ENCODE peak calls at places on chromosomes 7 and 10, in eight cellular contexts. One of them, this sample, is unnamed.
A peak's percentile ranks its signal among the peaks of the same experiment; 100 is the strongest.

GRCh38 chr7:46131916-46132795 is 211.1 kb upstream of the IGFBP3 start:
- DNase-seq in psoas muscle: no peak
- DNase-seq in PC-3: no peak
- DNase-seq in fibroblast of lung: no peak
- DNase-seq in body of pancreas: no peak
- DNase-seq in colonic mucosa: no peak
- DNase-seq in left ventricle myocardium inferior: no peak
- DNase-seq in HCT116: no peak
- DNase-seq in this sample: no peak

GRCh38 chr7:144019457-144019856 is 19.3 kb downstream of the OR6B1 start:
- DNase-seq in body of pancreas: peak; percentile 10
- DNase-seq in left ventricle myocardium inferior: no peak
- DNase-seq in psoas muscle: no peak
- DNase-seq in fibroblast of lung: peak; percentile 87
- DNase-seq in colonic mucosa: no peak
- DNase-seq in PC-3: peak; percentile 67
- DNase-seq in HCT116: no peak
- DNase-seq in this sample: peak; percentile 77

GRCh38 chr10:5411941-5412276 is 448 bp upstream of the NET1 start:
- DNase-seq in colonic mucosa: no peak
- DNase-seq in HCT116: no peak
- DNase-seq in psoas muscle: no peak
- DNase-seq in body of pancreas: no peak
- DNase-seq in left ventricle myocardium inferior: no peak
- DNase-seq in fibroblast of lung: no peak
- DNase-seq in PC-3: no peak
- DNase-seq in this sample: no peak

GRCh38 chr10:110857265-110858158 is 14.2 kb upstream of the PDCD4 start:
- DNase-seq in body of pancreas: peak; percentile 96
- DNase-seq in left ventricle myocardium inferior: no peak
- DNase-seq in psoas muscle: no peak
- DNase-seq in PC-3: no peak
- DNase-seq in HCT116: no peak
- DNase-seq in colonic mucosa: peak; percentile 79
- DNase-seq in fibroblast of lung: peak; percentile 60
- DNase-seq in this sample: peak; percentile 88

GRCh38 chr10:102408728-102409603 is 9.6 kb downstream of the PSD start:
- DNase-seq in HCT116: no peak
- DNase-seq in colonic mucosa: no peak
- DNase-seq in fibroblast of lung: peak; percentile 60
- DNase-seq in body of pancreas: no peak
- DNase-seq in psoas muscle: no peak
- DNase-seq in PC-3: no peak
- DNase-seq in left ventricle myocardium inferior: no peak
- DNase-seq in this sample: peak; percentile 47

GRCh38 chr7:137081694-137082093 is 213.2 kb downstream of the CHRM2 start:
- DNase-seq in fibroblast of lung: peak; percentile 99
- DNase-seq in PC-3: peak; percentile 35
- DNase-seq in left ventricle myocardium inferior: peak; percentile 79
- DNase-seq in HCT116: no peak
- DNase-seq in body of pancreas: peak; percentile 75
- DNase-seq in colonic mucosa: peak; percentile 39
- DNase-seq in psoas muscle: peak; percentile 74
- DNase-seq in this sample: no peak

GRCh38 chr7:123749537-123749857 is 694 bp upstream of the WASL start:
- DNase-seq in colonic mucosa: peak; percentile 68
- DNase-seq in left ventricle myocardium inferior: no peak
- DNase-seq in HCT116: peak; percentile 55
- DNase-seq in psoas muscle: no peak
- DNase-seq in body of pancreas: no peak
- DNase-seq in PC-3: peak; percentile 70
- DNase-seq in fibroblast of lung: no peak
- DNase-seq in this sample: no peak

GRCh38 chr7:51013218-51013786 is 230.6 kb upstream of the GRB10 start:
- DNase-seq in fibroblast of lung: no peak
- DNase-seq in body of pancreas: no peak
- DNase-seq in left ventricle myocardium inferior: no peak
- DNase-seq in PC-3: no peak
- DNase-seq in colonic mucosa: no peak
- DNase-seq in psoas muscle: no peak
- DNase-seq in HCT116: no peak
- DNase-seq in this sample: no peak

GRCh38 chr7:66894463-66895080 is 26.5 kb upstream of the TMEM248 start:
- DNase-seq in fibroblast of lung: peak; percentile 38
- DNase-seq in colonic mucosa: no peak
- DNase-seq in PC-3: no peak
- DNase-seq in body of pancreas: no peak
- DNase-seq in left ventricle myocardium inferior: no peak
- DNase-seq in HCT116: no peak
- DNase-seq in psoas muscle: no peak
- DNase-seq in this sample: no peak

GRCh38 chr7:24670782-24671181 is 86.5 kb downstream of the GSDME start:
- DNase-seq in left ventricle myocardium inferior: no peak
- DNase-seq in psoas muscle: no peak
- DNase-seq in PC-3: no peak
- DNase-seq in body of pancreas: no peak
- DNase-seq in colonic mucosa: no peak
- DNase-seq in HCT116: no peak
- DNase-seq in fibroblast of lung: no peak
- DNase-seq in this sample: no peak

GRCh38 chr7:123054357-123055133 is 59.0 kb upstream of the TAS2R16 start:
- DNase-seq in PC-3: peak; percentile 19
- DNase-seq in fibroblast of lung: no peak
- DNase-seq in left ventricle myocardium inferior: peak; percentile 24
- DNase-seq in HCT116: peak; percentile 13
- DNase-seq in psoas muscle: no peak
- DNase-seq in colonic mucosa: no peak
- DNase-seq in body of pancreas: peak; percentile 30
- DNase-seq in this sample: peak; percentile 7

GRCh38 chr10:34241226-34242000 is 573.7 kb downstream of the PARD3 start:
- DNase-seq in psoas muscle: no peak
- DNase-seq in fibroblast of lung: no peak
- DNase-seq in PC-3: no peak
- DNase-seq in HCT116: no peak
- DNase-seq in body of pancreas: no peak
- DNase-seq in colonic mucosa: no peak
- DNase-seq in left ventricle myocardium inferior: no peak
- DNase-seq in this sample: no peak

GRCh38 chr10:33005322-33006282 is 47.6 kb upstream of the ITGB1 start:
- DNase-seq in body of pancreas: peak; percentile 81
- DNase-seq in PC-3: peak; percentile 100
- DNase-seq in psoas muscle: peak; percentile 86
- DNase-seq in left ventricle myocardium inferior: peak; percentile 71
- DNase-seq in HCT116: peak; percentile 89
- DNase-seq in colonic mucosa: peak; percentile 67
- DNase-seq in fibroblast of lung: peak; percentile 97
- DNase-seq in this sample: peak; percentile 92

GRCh38 chr10:59517961-59518360 is 155.6 kb upstream of the FAM13C start:
- DNase-seq in psoas muscle: no peak
- DNase-seq in body of pancreas: no peak
- DNase-seq in fibroblast of lung: peak; percentile 24
- DNase-seq in HCT116: no peak
- DNase-seq in colonic mucosa: no peak
- DNase-seq in left ventricle myocardium inferior: no peak
- DNase-seq in PC-3: no peak
- DNase-seq in this sample: no peak

GRCh38 chr7:37732253-37732652 is 48.7 kb downstream of the GPR141 start:
- DNase-seq in psoas muscle: peak; percentile 56
- DNase-seq in colonic mucosa: peak; percentile 24
- DNase-seq in fibroblast of lung: no peak
- DNase-seq in HCT116: peak; percentile 6
- DNase-seq in PC-3: peak; percentile 10
- DNase-seq in left ventricle myocardium inferior: no peak
- DNase-seq in body of pancreas: peak; percentile 51
- DNase-seq in this sample: peak; percentile 42

GRCh38 chr7:139111885-139112284 is 2.4 kb upstream of the ZC3HAV1 start:
- DNase-seq in psoas muscle: no peak
- DNase-seq in HCT116: no peak
- DNase-seq in body of pancreas: no peak
- DNase-seq in left ventricle myocardium inferior: no peak
- DNase-seq in fibroblast of lung: no peak
- DNase-seq in PC-3: no peak
- DNase-seq in colonic mucosa: no peak
- DNase-seq in this sample: no peak

GRCh38 chr7:139112316-139112715 is 2.8 kb upstream of the ZC3HAV1 start:
- DNase-seq in fibroblast of lung: no peak
- DNase-seq in colonic mucosa: no peak
- DNase-seq in left ventricle myocardium inferior: no peak
- DNase-seq in HCT116: no peak
- DNase-seq in PC-3: no peak
- DNase-seq in body of pancreas: no peak
- DNase-seq in psoas muscle: no peak
- DNase-seq in this sample: no peak

GRCh38 chr7:139109983-139110411 is 477 bp upstream of the ZC3HAV1 start:
- DNase-seq in colonic mucosa: no peak
- DNase-seq in PC-3: no peak
- DNase-seq in fibroblast of lung: no peak
- DNase-seq in left ventricle myocardium inferior: no peak
- DNase-seq in psoas muscle: no peak
- DNase-seq in HCT116: no peak
- DNase-seq in body of pancreas: no peak
- DNase-seq in this sample: no peak

GRCh38 chr7:139112741-139113250 is 3.3 kb upstream of the ZC3HAV1 start:
- DNase-seq in HCT116: no peak
- DNase-seq in colonic mucosa: no peak
- DNase-seq in psoas muscle: no peak
- DNase-seq in left ventricle myocardium inferior: no peak
- DNase-seq in body of pancreas: no peak
- DNase-seq in fibroblast of lung: no peak
- DNase-seq in PC-3: no peak
- DNase-seq in this sample: no peak

DNA sequence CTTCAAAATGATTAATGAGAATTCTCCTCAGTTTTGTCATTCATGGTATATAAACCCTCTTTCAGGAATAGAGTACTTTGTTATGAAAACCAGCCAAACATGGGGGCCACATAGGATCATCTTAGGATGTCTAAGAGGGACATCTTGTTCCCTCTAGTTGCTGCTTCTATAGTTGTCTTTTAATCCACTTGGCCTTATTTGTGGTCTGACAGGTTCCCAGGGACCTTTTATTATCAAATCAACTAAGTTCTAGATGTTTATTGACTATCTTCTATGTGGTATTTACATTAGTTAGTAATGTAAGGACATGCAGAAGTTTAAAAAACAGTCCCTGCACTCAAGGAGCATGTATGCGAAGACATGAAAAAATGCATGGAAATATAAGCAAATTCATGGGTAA is 1.6 kb upstream of the ZC3HAV1 start:
- DNase-seq in body of pancreas: no peak
- DNase-seq in left ventricle myocardium inferior: no peak
- DNase-seq in fibroblast of lung: no peak
- DNase-seq in PC-3: peak; percentile 16
- DNase-seq in colonic mucosa: no peak
- DNase-seq in HCT116: no peak
- DNase-seq in psoas muscle: no peak
- DNase-seq in this sample: no peak
- H3K27me3 ChIP-seq in body of pancreas: no peaks in the 10 kb centered on the region
- H3K27me3 ChIP-seq in left ventricle myocardium inferior: no peaks in the 10 kb centered on the region
- H3K27me3 ChIP-seq in fibroblast of lung: no peaks in the 10 kb centered on the region
- H3K27me3 ChIP-seq in PC-3: no peaks in the 10 kb centered on the region
- H3K27me3 ChIP-seq in colonic mucosa: no peaks in the 10 kb centered on the region
- H3K27me3 ChIP-seq in HCT116: no peaks in the 10 kb centered on the region
- H3K27me3 ChIP-seq in psoas muscle: no peaks in the 10 kb centered on the region
- H3K27me3 ChIP-seq in this sample: no peaks in the 10 kb centered on the region

DNA sequence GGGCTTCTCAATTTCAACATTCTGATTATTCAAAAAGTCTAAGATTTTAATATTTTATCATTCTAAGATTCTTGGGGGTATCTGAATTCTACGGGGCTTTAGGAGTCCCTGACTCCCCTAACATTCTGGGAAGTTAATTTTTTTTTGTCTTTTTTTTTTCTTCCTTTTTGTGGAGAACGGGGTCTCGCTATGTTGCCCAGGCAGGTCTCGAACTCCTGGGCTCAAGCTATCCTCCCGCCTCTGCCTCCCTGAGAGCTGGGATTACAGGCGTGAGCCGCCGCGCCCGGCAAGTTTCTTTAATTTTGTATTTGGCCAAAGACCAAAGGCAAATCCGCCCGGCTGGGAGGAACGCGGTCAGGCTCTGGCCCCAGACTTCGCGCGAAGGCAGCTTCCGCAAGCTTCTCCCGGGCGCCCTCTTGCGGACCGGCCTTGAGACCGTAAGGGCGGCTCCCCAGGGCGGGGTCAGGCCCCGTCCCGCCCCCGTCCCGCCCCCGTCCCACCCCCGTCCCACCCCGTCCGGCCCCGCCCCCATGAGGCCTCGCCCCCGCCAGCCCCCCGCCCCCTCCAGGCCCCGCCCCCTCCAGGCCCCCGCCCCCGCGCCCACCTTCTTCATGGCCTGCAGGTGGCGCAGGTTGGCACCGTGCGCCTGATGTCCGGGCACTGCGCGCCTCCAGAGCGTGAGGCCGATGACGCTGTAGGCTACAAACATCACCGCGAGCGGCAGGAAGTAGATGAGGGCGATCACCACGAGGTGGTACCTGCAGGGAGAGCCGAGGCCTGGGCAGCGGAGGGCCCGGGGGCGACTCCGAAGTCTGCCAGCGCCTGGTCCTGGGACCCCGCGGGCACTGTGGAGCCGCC is 8.2 kb downstream of the TACR2 start:
- DNase-seq in psoas muscle: peak; percentile 98
- DNase-seq in left ventricle myocardium inferior: peak; percentile 94
- DNase-seq in PC-3: peak; percentile 99
- DNase-seq in body of pancreas: peak; percentile 95
- DNase-seq in HCT116: peak; percentile 88
- DNase-seq in fibroblast of lung: peak; percentile 88
- DNase-seq in colonic mucosa: peak; percentile 97
- DNase-seq in this sample: peak; percentile 97
- H3K4me3 ChIP-seq in psoas muscle: peak overlapping the region; percentile 58
- H3K4me3 ChIP-seq in left ventricle myocardium inferior: peak overlapping the region; percentile 62
- H3K4me3 ChIP-seq in PC-3: peak overlapping the region; percentile 42
- H3K4me3 ChIP-seq in body of pancreas: no peak overlapping the region
- H3K4me3 ChIP-seq in HCT116: no peak overlapping the region
- H3K4me3 ChIP-seq in fibroblast of lung: peak overlapping the region; percentile 31
- H3K4me3 ChIP-seq in colonic mucosa: peak overlapping the region; percentile 13
- H3K4me3 ChIP-seq in this sample: peak overlapping the region; percentile 52

DNA sequence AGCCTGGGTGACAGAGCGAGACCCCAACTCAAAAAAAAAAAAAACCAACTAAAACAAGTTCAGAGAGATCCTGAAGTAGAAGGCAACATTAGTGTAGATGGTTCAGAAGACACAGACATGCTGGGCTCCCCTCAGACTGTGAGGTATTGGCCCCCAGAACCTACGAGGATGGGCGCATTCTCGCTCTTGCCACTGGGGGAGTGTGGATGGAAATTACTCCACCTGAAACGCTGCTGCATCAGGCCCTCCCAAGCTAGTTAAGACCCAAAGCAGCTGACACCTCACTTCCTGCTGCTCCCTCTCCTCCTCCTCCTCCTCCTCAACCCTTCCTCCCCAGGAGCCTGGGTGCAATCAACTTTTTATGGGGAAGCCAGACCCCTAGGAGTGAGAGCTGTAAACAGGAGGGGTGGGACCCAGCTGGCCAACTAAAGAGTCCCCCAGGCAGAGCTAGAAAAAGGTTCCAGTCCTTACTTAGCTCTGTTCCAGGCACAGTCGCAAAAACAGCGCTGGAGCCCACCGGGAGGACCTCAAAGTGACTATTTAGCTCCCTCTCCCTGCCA is 7.4 kb downstream of the SH3PXD2A start:
- DNase-seq in colonic mucosa: peak; percentile 20
- DNase-seq in body of pancreas: no peak
- DNase-seq in left ventricle myocardium inferior: no peak
- DNase-seq in fibroblast of lung: no peak
- DNase-seq in psoas muscle: no peak
- DNase-seq in HCT116: peak; percentile 18
- DNase-seq in PC-3: no peak
- DNase-seq in this sample: peak; percentile 31
- TF ChIP-seq CTCF in colonic mucosa: no peak
- TF ChIP-seq CTCF in body of pancreas: no peak
- TF ChIP-seq CTCF in left ventricle myocardium inferior: peak; percentile 17
- TF ChIP-seq CTCF in fibroblast of lung: no peak
- TF ChIP-seq CTCF in psoas muscle: peak; percentile 12
- TF ChIP-seq CTCF in HCT116: peak; percentile 58
- TF ChIP-seq CTCF in PC-3: peak; percentile 28
- TF ChIP-seq CTCF in this sample: peak; percentile 34

GRCh38 chr10:123133511-123133910 is 2.3 kb upstream of the HMX3 start:
- DNase-seq in psoas muscle: no peak
- DNase-seq in HCT116: no peak
- DNase-seq in left ventricle myocardium inferior: no peak
- DNase-seq in PC-3: no peak
- DNase-seq in body of pancreas: no peak
- DNase-seq in fibroblast of lung: no peak
- DNase-seq in colonic mucosa: no peak
- DNase-seq in this sample: no peak
- H3K27me3 ChIP-seq in psoas muscle: no peaks in the 10 kb centered on the region
- H3K27me3 ChIP-seq in HCT116: no peaks in the 10 kb centered on the region
- H3K27me3 ChIP-seq in left ventricle myocardium inferior: peaks cover 100% of the 10 kb centered on the region
- H3K27me3 ChIP-seq in PC-3: peaks cover 40% of the 10 kb centered on the region
- H3K27me3 ChIP-seq in body of pancreas: peaks cover 47% of the 10 kb centered on the region
- H3K27me3 ChIP-seq in fibroblast of lung: peaks cover 66% of the 10 kb centered on the region
- H3K27me3 ChIP-seq in colonic mucosa: peaks cover 75% of the 10 kb centered on the region
- H3K27me3 ChIP-seq in this sample: peaks cover 8% of the 10 kb centered on the region